ENCODE peak calls at places on chromosomes 13 and 19, in nine cellular contexts. O is foreskin fibroblast, A is fibroblast of pulmonary artery, X is left ventricle myocardium inferior, D is OCI-LY7, K is PC-9, F is HFFc6, Y is nephron progenitor cell, Z is hepatocyte. B is an unnamed sample.

GRCh38 chr19:29526730-29527499 is 1.1 kb downstream of the VSTM2B start:
- DNase-seq in O (no peak), A (no peak), X (no peak), D (no peak), K (no peak), F (no peak), Y (peak), Z (no peak), B (no peak)

GRCh38 chr19:37635076-37636056 is 19.9 kb downstream of the ZFP30 start:
- DNase-seq in O (no peak), A (peak), X (no peak), D (no peak), K (no peak), F (no peak), Y (no peak), Z (no peak), B (no peak)

GRCh38 chr19:11088508-11089253 is 582 bp upstream of the LDLR start:
- DNase-seq in O (no peak), A (no peak), X (no peak), D (no peak), K (no peak), F (no peak), Y (no peak), Z (peak), B (no peak)

GRCh38 chr13:33487575-33488243 is 202.2 kb upstream of the STARD13 start:
- DNase-seq in O (no peak), A (peak), X (no peak), D (peak), K (no peak), F (peak), Y (no peak), Z (peak), B (no peak)

GRCh38 chr19:29624489-29625210 is 18.6 kb downstream of the POP4 start:
- DNase-seq in O (no peak), A (no peak), X (no peak), D (no peak), K (no peak), F (no peak), Y (no peak), Z (no peak), B (no peak)

GRCh38 chr19:48596679-48597465 is 9.7 kb upstream of the SPACA4 start:
- DNase-seq in O (no peak), A (no peak), X (no peak), D (no peak), K (no peak), F (no peak), Y (no peak), Z (no peak), B (no peak)

GRCh38 chr19:44848036-44848804 is 2.1 kb downstream of the NECTIN2 start:
- DNase-seq in O (no peak), A (peak), X (no peak), D (no peak), K (no peak), F (peak), Y (peak), Z (peak), B (no peak)

GRCh38 chr19:52748336-52748950 is 13.6 kb upstream of the ZNF611 start:
- DNase-seq in O (peak), A (peak), X (no peak), D (peak), K (no peak), F (peak), Y (no peak), Z (peak), B (no peak)

GRCh38 chr19:8423821-8424223 is 10.7 kb downstream of the MARCHF2 start:
- DNase-seq in O (peak), A (peak), X (peak), D (no peak), K (peak), F (peak), Y (peak), Z (peak), B (peak)

GRCh38 chr13:59094149-59094548 is 1069.6 kb downstream of the DIAPH3 start:
- DNase-seq in O (no peak), A (peak), X (no peak), D (no peak), K (no peak), F (no peak), Y (no peak), Z (no peak), B (no peak)

GRCh38 chr13:59774511-59774911 is 389.2 kb downstream of the DIAPH3 start:
- DNase-seq in O (peak), A (peak), X (no peak), D (no peak), K (peak), F (peak), Y (peak), Z (peak), B (peak)

GRCh38 chr13:60372141-60372540 is 24.9 kb upstream of the TDRD3 start:
- DNase-seq in O (no peak), A (no peak), X (no peak), D (no peak), K (no peak), F (no peak), Y (no peak), Z (no peak), B (no peak)

GRCh38 chr13:90084684-90085290 is 1262.7 kb upstream of the MIR17HG start:
- DNase-seq in O (no peak), A (peak), X (no peak), D (no peak), K (no peak), F (no peak), Y (no peak), Z (no peak), B (no peak)

GRCh38 chr13:91305652-91306051 is 41.8 kb upstream of the MIR17HG start:
- DNase-seq in O (no peak), A (no peak), X (no peak), D (no peak), K (no peak), F (no peak), Y (no peak), Z (no peak), B (no peak)

GRCh38 chr19:19403373-19403901 is 2.0 kb upstream of the GATAD2A start:
- DNase-seq in O (peak), A (no peak), X (no peak), D (no peak), K (peak), F (peak), Y (no peak), Z (no peak), B (no peak)

GRCh38 chr19:5623397-5624153 is 692 bp downstream of the SAFB start:
- DNase-seq in O (no peak), A (no peak), X (no peak), D (peak), K (no peak), F (no peak), Y (no peak), Z (peak), B (no peak)

GRCh38 chr13:50386527-50387123 is 371.4 kb downstream of the KCNRG start:
- DNase-seq in O (peak), A (peak), X (peak), D (no peak), K (no peak), F (no peak), Y (peak), Z (peak), B (peak)

GRCh38 chr19:18967358-18968146 is 26.5 kb upstream of the HOMER3 start:
- DNase-seq in O (peak), A (peak), X (peak), D (no peak), K (peak), F (no peak), Y (peak), Z (peak), B (no peak)

GRCh38 chr19:47446534-47447469 is 24.9 kb downstream of the SLC8A2 start:
- DNase-seq in O (no peak), A (peak), X (no peak), D (no peak), K (no peak), F (no peak), Y (peak), Z (peak), B (no peak)

GRCh38 chr13:60411983-60412382 is 15.0 kb downstream of the TDRD3 start:
- DNase-seq in O (no peak), A (peak), X (no peak), D (no peak), K (no peak), F (no peak), Y (no peak), Z (no peak), B (no peak)

GRCh38 chr13:101700598-101700997 is 248.1 kb downstream of the ITGBL1 start:
- DNase-seq in O (peak), A (peak), X (no peak), D (no peak), K (no peak), F (no peak), Y (no peak), Z (no peak), B (peak)

GRCh38 chr19:14118165-14119051 is 846 bp upstream of the PRKACA start:
- DNase-seq in O (peak), A (peak), X (peak), D (no peak), K (no peak), F (peak), Y (no peak), Z (peak), B (peak)

GRCh38 chr13:21717817-21718216 is 46.9 kb downstream of the FGF9 start:
- DNase-seq in O (no peak), A (no peak), X (no peak), D (no peak), K (no peak), F (no peak), Y (no peak), Z (no peak), B (no peak)

GRCh38 chr19:49249933-49250332 is 75.1 kb downstream of the SLC6A16 start:
- DNase-seq in O (no peak), A (no peak), X (no peak), D (no peak), K (no peak), F (no peak), Y (no peak), Z (no peak), B (no peak)

GRCh38 chr13:97627566-97627965 is 193.6 kb downstream of the RAP2A start:
- DNase-seq in O (peak), A (peak), X (peak), D (no peak), K (no peak), F (peak), Y (peak), Z (peak), B (peak)

GRCh38 chr19:2345794-2346663 is 14.0 kb upstream of the TMPRSS9 start:
- DNase-seq in O (no peak), A (peak), X (peak), D (no peak), K (no peak), F (no peak), Y (no peak), Z (no peak), B (no peak)

GRCh38 chr13:100987993-100988392 is 313.4 kb upstream of the TMTC4 start:
- DNase-seq in O (peak), A (peak), X (no peak), D (no peak), K (no peak), F (no peak), Y (no peak), Z (no peak), B (no peak)

GRCh38 chr13:73803997-73804396 is 330.2 kb downstream of the KLF12 start:
- DNase-seq in O (peak), A (peak), X (no peak), D (no peak), K (no peak), F (peak), Y (no peak), Z (no peak), B (no peak)

GRCh38 chr13:23365652-23366051 is 67.8 kb downstream of the SACS start:
- DNase-seq in O (no peak), A (no peak), X (no peak), D (no peak), K (no peak), F (no peak), Y (no peak), Z (no peak), B (no peak)

GRCh38 chr19:15291089-15291488 is 41.2 kb downstream of the BRD4 start:
- DNase-seq in O (no peak), A (no peak), X (no peak), D (no peak), K (no peak), F (peak), Y (no peak), Z (no peak), B (no peak)

GRCh38 chr19:18128044-18128443 is 24.9 kb upstream of the PIK3R2 start:
- DNase-seq in O (peak), A (no peak), X (no peak), D (no peak), K (no peak), F (peak), Y (no peak), Z (no peak), B (no peak)

GRCh38 chr13:94251801-94252200 is 227.7 kb downstream of the DCT start:
- DNase-seq in O (peak), A (peak), X (peak), D (no peak), K (no peak), F (no peak), Y (no peak), Z (peak), B (no peak)

GRCh38 chr19:55590621-55591020 is 8.7 kb downstream of the FIZ1 start:
- DNase-seq in O (no peak), A (no peak), X (no peak), D (peak), K (peak), F (no peak), Y (no peak), Z (no peak), B (no peak)

GRCh38 chr13:113092776-113093579 is 12.6 kb upstream of the F7 start:
- DNase-seq in O (no peak), A (no peak), X (peak), D (no peak), K (no peak), F (no peak), Y (no peak), Z (no peak), B (no peak)

GRCh38 chr19:10863107-10863700 is 8.1 kb upstream of the CARM1 start:
- DNase-seq in O (no peak), A (no peak), X (no peak), D (no peak), K (peak), F (peak), Y (peak), Z (peak), B (no peak)

GRCh38 chr13:98988277-98988676 is 10.4 kb upstream of the DOCK9 start:
- DNase-seq in O (no peak), A (no peak), X (no peak), D (no peak), K (no peak), F (no peak), Y (no peak), Z (no peak), B (no peak)

GRCh38 chr19:1748115-1748702 is 5.1 kb upstream of the ONECUT3 start:
- DNase-seq in O (no peak), A (no peak), X (no peak), D (peak), K (no peak), F (no peak), Y (no peak), Z (peak), B (no peak)

GRCh38 chr13:33271759-33272158 is 13.8 kb downstream of the STARD13 start:
- DNase-seq in O (no peak), A (no peak), X (no peak), D (no peak), K (no peak), F (no peak), Y (no peak), Z (no peak), B (no peak)

GRCh38 chr13:24281188-24282008 is 28.0 kb upstream of the C1QTNF9 start:
- DNase-seq in O (no peak), A (no peak), X (no peak), D (no peak), K (no peak), F (no peak), Y (no peak), Z (no peak), B (no peak)

DNA sequence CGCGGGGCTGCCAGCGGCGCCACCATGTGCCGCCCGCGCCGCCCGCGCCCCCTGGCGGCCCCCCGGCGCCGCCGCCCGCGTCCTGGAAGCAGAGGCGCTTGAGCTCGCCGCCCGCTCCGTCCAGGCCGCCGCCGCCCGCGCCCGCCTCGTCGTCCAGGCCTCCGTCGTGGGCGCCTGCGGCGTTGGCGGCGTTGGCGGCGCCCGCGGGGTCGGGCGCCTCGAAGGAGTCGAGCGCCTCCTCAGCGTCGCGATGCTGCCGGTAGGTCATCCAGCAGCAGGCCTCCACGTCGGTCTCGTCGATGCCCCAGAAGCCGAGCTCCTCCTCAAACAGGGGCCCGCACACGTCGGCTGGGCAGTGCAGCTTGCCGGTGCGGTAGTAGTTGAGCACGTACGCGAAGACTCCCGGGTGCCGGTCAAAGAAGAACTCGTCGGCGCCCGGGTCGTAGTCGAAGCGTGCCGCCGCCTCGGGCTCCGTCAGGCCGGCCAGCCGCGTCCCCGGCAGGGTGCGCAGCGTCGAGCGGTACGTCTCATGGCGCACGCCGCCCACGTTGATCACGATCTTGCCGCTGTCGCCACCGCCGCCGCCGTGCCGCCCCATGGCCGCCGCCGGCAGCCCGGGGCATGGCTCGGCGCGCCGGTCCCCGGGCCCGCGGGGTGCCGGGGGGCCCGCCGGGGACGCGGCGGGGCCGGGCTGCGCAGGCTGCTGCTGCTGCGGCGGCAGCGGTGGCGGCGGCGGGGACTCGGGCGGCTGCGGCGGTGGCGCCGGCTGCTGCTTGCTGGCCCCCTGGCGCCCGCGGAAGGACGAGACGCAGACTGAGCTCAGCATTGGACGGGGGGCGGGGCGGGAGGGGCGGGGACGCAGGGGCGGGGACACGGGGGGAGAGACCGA is 676 bp downstream of the KCNC3 start:
- DNase-seq in O (no peak), A (no peak), X (no peak), D (peak), K (no peak), F (no peak), Y (peak), Z (peak), B (no peak)
- TF ChIP-seq CTCF in O (no peak), A (no peak), X (no peak), D (peak), K (no peak), F (no peak), Y (no peak), Z (no peak), B (no peak)

GRCh38 chr13:72652681-72653080 is 74.7 kb downstream of the MZT1 start:
- DNase-seq in O (no peak), A (peak), X (no peak), D (no peak), K (no peak), F (no peak), Y (no peak), Z (no peak), B (no peak)

GRCh38 chr13:72645521-72645920 is 81.9 kb downstream of the MZT1 start:
- DNase-seq in O (no peak), A (no peak), X (no peak), D (no peak), K (no peak), F (no peak), Y (no peak), Z (no peak), B (no peak)

GRCh38 chr13:72656357-72656756 is 71.1 kb downstream of the MZT1 start:
- DNase-seq in O (no peak), A (no peak), X (no peak), D (no peak), K (no peak), F (no peak), Y (no peak), Z (no peak), B (no peak)

GRCh38 chr13:72648513-72649065 is 78.8 kb downstream of the MZT1 start:
- DNase-seq in O (no peak), A (no peak), X (no peak), D (no peak), K (no peak), F (no peak), Y (no peak), Z (peak), B (no peak)

DNA sequence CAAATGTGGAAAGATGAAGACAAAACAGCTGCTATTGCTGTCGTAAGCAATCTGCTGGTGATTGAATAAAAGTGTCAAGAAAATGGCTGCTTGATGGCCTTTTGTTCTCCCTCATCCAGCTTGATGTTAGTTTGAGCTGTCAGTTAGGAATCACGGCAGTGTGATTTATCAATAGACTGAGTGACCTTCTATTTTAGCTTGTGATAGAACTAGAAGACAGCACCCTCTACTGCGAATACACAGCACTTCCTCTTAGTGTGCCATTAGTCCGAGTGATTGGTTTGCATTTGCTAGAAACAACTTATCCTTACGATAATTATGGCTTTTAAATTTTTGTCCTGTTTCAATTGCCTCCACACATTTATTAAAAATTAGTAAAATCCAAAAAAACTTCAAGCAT is 76.2 kb downstream of the MZT1 start:
- DNase-seq in O (no peak), A (peak), X (no peak), D (no peak), K (no peak), F (no peak), Y (no peak), Z (peak), B (no peak)
- TF ChIP-seq CTCF in O (no peak), A (peak), X (peak), D (peak), K (no peak), F (peak), Y (peak), Z (peak), B (no peak)

GRCh38 chr13:41952749-41953148 is 8.2 kb downstream of the VWA8 start:
- DNase-seq in O (no peak), A (no peak), X (no peak), D (no peak), K (no peak), F (no peak), Y (no peak), Z (no peak), B (no peak)
- TF ChIP-seq CTCF in O (no peak), A (no peak), X (no peak), D (no peak), K (no peak), F (no peak), Y (no peak), Z (no peak), B (no peak)

GRCh38 chr13:78876915-78877549 is 218.1 kb upstream of the OBI1 start:
- DNase-seq in O (no peak), A (no peak), X (no peak), D (no peak), K (no peak), F (no peak), Y (no peak), Z (no peak), B (no peak)

GRCh38 chr13:78881054-78881453 is 222.1 kb upstream of the OBI1 start:
- DNase-seq in O (no peak), A (no peak), X (no peak), D (no peak), K (no peak), F (no peak), Y (no peak), Z (no peak), B (no peak)

GRCh38 chr13:78881746-78882145 is 222.8 kb upstream of the OBI1 start:
- DNase-seq in O (no peak), A (no peak), X (no peak), D (no peak), K (no peak), F (no peak), Y (no peak), Z (peak), B (no peak)

GRCh38 chr13:78875792-78876580 is 217.0 kb upstream of the OBI1 start:
- DNase-seq in O (no peak), A (no peak), X (no peak), D (peak), K (no peak), F (no peak), Y (no peak), Z (no peak), B (no peak)
- TF ChIP-seq CTCF in O (no peak), A (no peak), X (no peak), D (peak), K (peak), F (no peak), Y (no peak), Z (no peak), B (no peak)

GRCh38 chr19:16382775-16383543 is 58.3 kb downstream of the KLF2 start:
- DNase-seq in O (peak), A (peak), X (peak), D (peak), K (peak), F (peak), Y (peak), Z (peak), B (peak)

GRCh38 chr19:16385296-16385695 is 60.7 kb downstream of the KLF2 start:
- DNase-seq in O (no peak), A (no peak), X (peak), D (no peak), K (no peak), F (no peak), Y (no peak), Z (no peak), B (no peak)

GRCh38 chr19:16381756-16382401 is 57.3 kb downstream of the KLF2 start:
- DNase-seq in O (peak), A (peak), X (peak), D (no peak), K (no peak), F (no peak), Y (no peak), Z (no peak), B (peak)

GRCh38 chr19:16384688-16385087 is 60.1 kb downstream of the KLF2 start:
- DNase-seq in O (no peak), A (no peak), X (peak), D (no peak), K (no peak), F (no peak), Y (no peak), Z (no peak), B (no peak)

GRCh38 chr19:16383584-16384161 is 59.0 kb downstream of the KLF2 start:
- DNase-seq in O (no peak), A (no peak), X (no peak), D (no peak), K (no peak), F (no peak), Y (no peak), Z (no peak), B (no peak)
- TF ChIP-seq CTCF in O (no peak), A (no peak), X (peak), D (peak), K (peak), F (peak), Y (no peak), Z (no peak), B (no peak)

B was measured in AG09309.